ENCODE peak calls at places on chromosomes 16 and 17, in four cellular contexts. H is cardiac fibroblast, S is C1 segment of cervical spinal cord, R is A673. U is an unnamed sample.

GRCh38 chr16:16861546-16861945 is 482.6 kb downstream of the NPIPA7 start:
- DNase-seq in H (peak; percentile 54), S (peak; percentile 1), R (peak; percentile 44), U (peak; percentile 79)

GRCh38 chr16:66924527-66925321 is 611 bp downstream of the RRAD start:
- DNase-seq in H (no peak), S (no peak), R (no peak), U (peak; percentile 75)

GRCh38 chr17:61533797-61534196 is 57.2 kb downstream of the NACA2 start:
- DNase-seq in H (no peak), S (no peak), R (no peak), U (no peak)

GRCh38 chr16:70678121-70678897 is 7.5 kb downstream of the MTSS2 start:
- DNase-seq in H (no peak), S (no peak), R (no peak), U (no peak)

GRCh38 chr16:71927787-71928186 is 32.5 kb downstream of the IST1 start:
- DNase-seq in H (no peak), S (no peak), R (no peak), U (no peak)

GRCh38 chr17:47225436-47225858 is 16.3 kb downstream of the MYL4 start:
- DNase-seq in H (peak; percentile 97), S (no peak), R (peak; percentile 59), U (no peak)

GRCh38 chr16:27378871-27379580 is 22.9 kb upstream of the IL21R start:
- DNase-seq in H (peak; percentile 24), S (no peak), R (no peak), U (no peak)

GRCh38 chr17:59558953-59559352 is 6.5 kb upstream of the DHX40 start:
- DNase-seq in H (peak; percentile 49), S (no peak), R (no peak), U (peak; percentile 19)

GRCh38 chr16:4868046-4868445 is 20.8 kb downstream of the UBN1 start:
- DNase-seq in H (no peak), S (no peak), R (no peak), U (no peak)

GRCh38 chr16:72897707-72898106 is 150.2 kb downstream of the ZFHX3 start:
- DNase-seq in H (no peak), S (no peak), R (no peak), U (no peak)

GRCh38 chr17:53950207-53950857 is 127.6 kb downstream of the KIF2B start:
- DNase-seq in H (no peak), S (no peak), R (peak; percentile 3), U (peak; percentile 21)

GRCh38 chr16:11833951-11834695 is 17.2 kb downstream of the RSL1D1 start:
- DNase-seq in H (peak; percentile 94), S (no peak), R (peak; percentile 39), U (peak; percentile 44)

GRCh38 chr17:9273334-9274118 is 252.2 kb downstream of the NTN1 start:
- DNase-seq in H (no peak), S (no peak), R (no peak), U (no peak)

GRCh38 chr16:12972246-12972645 is 70.8 kb downstream of the SHISA9 start:
- DNase-seq in H (no peak), S (no peak), R (no peak), U (no peak)

GRCh38 chr16:1308036-1308976 is 1.1 kb upstream of the UBE2I start:
- DNase-seq in H (peak; percentile 53), S (no peak), R (peak; percentile 73), U (no peak)

GRCh38 chr16:85390511-85391174 is 222.5 kb upstream of the GSE1 start:
- DNase-seq in H (peak; percentile 87), S (no peak), R (peak; percentile 74), U (peak; percentile 95)